ENCODE peak calls at places on chromosomes 7 and 10, in four cellular contexts. O is heart right ventricle, Z is NCI-H1105 treated with DMSO at 0.1 percent for 48 hours, F is NCI-H1694 treated with DMSO at 0.1 percent for 48 hours. M is an unnamed sample.

GRCh38 chr10:51063659-51064535 is 10.4 kb upstream of the PRKG1 start:
- DNase-seq in O (no peak), Z (peak; percentile 9), F (peak; percentile 33), M (no peak)

GRCh38 chr7:140541513-140542192 is 62.3 kb upstream of the MKRN1 start:
- DNase-seq in O (peak; percentile 38), Z (peak; percentile 97), F (peak; percentile 62), M (peak; percentile 66)

GRCh38 chr7:98908585-98908984 is 30.3 kb downstream of the TRRAP start:
- DNase-seq in O (no peak), Z (no peak), F (no peak), M (no peak)

GRCh38 chr7:116595063-116595462 is 70.2 kb downstream of the CAV1 start:
- DNase-seq in O (no peak), Z (no peak), F (no peak), M (no peak)

GRCh38 chr7:22639400-22639799 is 87.6 kb upstream of the IL6 start:
- DNase-seq in O (no peak), Z (no peak), F (no peak), M (no peak)

GRCh38 chr7:47600199-47601118 is 18.5 kb upstream of the TNS3 start:
- DNase-seq in O (no peak), Z (no peak), F (no peak), M (no peak)

GRCh38 chr10:29199344-29199743 is 89.5 kb upstream of the LYZL1 start:
- DNase-seq in O (no peak), Z (no peak), F (no peak), M (no peak)

GRCh38 chr10:74825371-74826141 is 844 bp upstream of the KAT6B start:
- DNase-seq in O (peak; percentile 50), Z (no peak), F (no peak), M (no peak)

GRCh38 chr7:47093254-47093798 is 488.6 kb downstream of the TNS3 start:
- DNase-seq in O (no peak), Z (no peak), F (no peak), M (no peak)

GRCh38 chr10:124495176-124495575 is 33.6 kb downstream of the LHPP start:
- DNase-seq in O (no peak), Z (no peak), F (no peak), M (no peak)

GRCh38 chr10:103833731-103834365 is 21.5 kb downstream of the SH3PXD2A start:
- DNase-seq in O (peak; percentile 92), Z (no peak), F (no peak), M (peak; percentile 84)

GRCh38 chr7:136058561-136058960 is 81.4 kb upstream of the MTPN start:
- DNase-seq in O (no peak), Z (no peak), F (no peak), M (no peak)

GRCh38 chr10:57336865-57337264 is 930.8 kb downstream of the IPMK start:
- DNase-seq in O (no peak), Z (no peak), F (no peak), M (peak; percentile 37)

GRCh38 chr10:16341637-16342036 is 95.2 kb upstream of the PTER start:
- DNase-seq in O (no peak), Z (no peak), F (no peak), M (no peak)

GRCh38 chr7:75987805-75988630 is 6.4 kb downstream of the TMEM120A start:
- DNase-seq in O (no peak), Z (no peak), F (no peak), M (no peak)

GRCh38 chr7:43004076-43004475 is 71.9 kb downstream of the MRPL32 start:
- DNase-seq in O (no peak), Z (no peak), F (no peak), M (no peak)

GRCh38 chr7:2640858-2641257 is 9.1 kb downstream of the TTYH3 start:
- DNase-seq in O (no peak), Z (no peak), F (no peak), M (no peak)

GRCh38 chr10:76282122-76283030 is 851.0 kb downstream of the LRMDA start:
- DNase-seq in O (no peak), Z (peak; percentile 32), F (no peak), M (no peak)

GRCh38 chr7:8379264-8379663 is 54.1 kb upstream of the NXPH1 start:
- DNase-seq in O (no peak), Z (peak; percentile 96), F (peak; percentile 94), M (no peak)

GRCh38 chr7:7247658-7248057 is 65.3 kb downstream of the C1GALT1 start:
- DNase-seq in O (no peak), Z (no peak), F (no peak), M (no peak)

GRCh38 chr7:74289018-74289659 is at the start of gene CLIP2:
- DNase-seq in O (peak; percentile 79), Z (peak; percentile 68), F (peak; percentile 38), M (peak; percentile 93)

GRCh38 chr7:27095897-27096755 is at the start of gene HOXA1:
- DNase-seq in O (peak; percentile 16), Z (peak; percentile 79), F (peak; percentile 66), M (peak; percentile 84)

GRCh38 chr7:17369686-17370426 is 71.4 kb downstream of the AHR start:
- DNase-seq in O (peak; percentile 16), Z (no peak), F (no peak), M (no peak)

GRCh38 chr7:126483972-126484371 is 768.8 kb downstream of the GRM8 start:
- DNase-seq in O (no peak), Z (peak; percentile 100), F (peak; percentile 34), M (no peak)

GRCh38 chr10:32790483-32790882 is 167.5 kb downstream of the ITGB1 start:
- DNase-seq in O (no peak), Z (no peak), F (no peak), M (no peak)

GRCh38 chr7:98870071-98870651 is 347 bp upstream of the TMEM130 start:
- DNase-seq in O (peak; percentile 38), Z (peak; percentile 67), F (peak; percentile 53), M (peak; percentile 61)

GRCh38 chr10:99328579-99329237 is 448 bp upstream of the CNNM1 start:
- DNase-seq in O (no peak), Z (no peak), F (peak; percentile 52), M (no peak)

GRCh38 chr10:69362471-69362954 is 54.2 kb downstream of the TACR2 start:
- DNase-seq in O (peak; percentile 83), Z (no peak), F (no peak), M (peak; percentile 92)

GRCh38 chr7:76225379-76225778 is 23.7 kb downstream of the SRRM3 start:
- DNase-seq in O (no peak), Z (no peak), F (no peak), M (peak; percentile 65)

GRCh38 chr10:131676448-131676847 is 224.4 kb upstream of the PPP2R2D start:
- DNase-seq in O (no peak), Z (no peak), F (no peak), M (no peak)

GRCh38 chr10:5589071-5589962 is 64.6 kb downstream of the CALML3 start:
- DNase-seq in O (no peak), Z (no peak), F (no peak), M (no peak)

GRCh38 chr10:71243756-71244637 is 31.6 kb downstream of the UNC5B start:
- DNase-seq in O (no peak), Z (no peak), F (no peak), M (no peak)

GRCh38 chr7:17651926-17652385 is 288.3 kb downstream of the SNX13 start:
- DNase-seq in O (peak; percentile 52), Z (no peak), F (no peak), M (no peak)

GRCh38 chr7:117869374-117869773 is 3.9 kb downstream of the CTTNBP2 start:
- DNase-seq in O (no peak), Z (no peak), F (no peak), M (no peak)

GRCh38 chr10:105041956-105042355 is 400.9 kb downstream of the SORCS3 start:
- DNase-seq in O (no peak), Z (no peak), F (no peak), M (no peak)

GRCh38 chr7:88276605-88277153 is 30.0 kb downstream of the STEAP4 start:
- DNase-seq in O (no peak), Z (no peak), F (no peak), M (no peak)

GRCh38 chr7:124489082-124489819 is 276.3 kb downstream of the GPR37 start:
- DNase-seq in O (no peak), Z (no peak), F (no peak), M (no peak)

GRCh38 chr7:3575753-3576531 is 274.9 kb downstream of the SDK1 start:
- DNase-seq in O (no peak), Z (peak; percentile 9), F (no peak), M (no peak)

GRCh38 chr10:36172574-36172973 is 530.5 kb upstream of the FZD8 start:
- DNase-seq in O (no peak), Z (no peak), F (no peak), M (no peak)

GRCh38 chr7:149330914-149331567 is 69.0 kb downstream of the ZNF783 start:
- DNase-seq in O (no peak), Z (no peak), F (peak; percentile 8), M (no peak)